ENCODE peak calls at places on chromosomes 6 and 20, in six cellular contexts. J, S, Y, R, O and X are unnamed samples.

GRCh38 chr6:1597121-1597744 is 12.5 kb upstream of the FOXC1 start:
- DNase-seq in Y (no peak), J (no peak), R (no peak), O (no peak), S (no peak), X (no peak)

GRCh38 chr20:47353697-47354387 is 2.7 kb downstream of the ZMYND8 start:
- DNase-seq in O (no peak), S (no peak), J (no peak), Y (no peak), R (no peak), X (no peak)

GRCh38 chr6:87151786-87152527 is 3.4 kb upstream of the ZNF292 start:
- DNase-seq in J (peak; percentile 31), R (no peak), Y (no peak), O (peak; percentile 68), S (no peak), X (peak; percentile 47)

GRCh38 chr6:90993771-90994170 is 406.9 kb upstream of the MAP3K7 start:
- DNase-seq in Y (no peak), J (no peak), S (peak; percentile 46), O (no peak), R (no peak), X (no peak)

GRCh38 chr6:16067568-16067967 is 61.3 kb upstream of the MYLIP start:
- DNase-seq in R (no peak), S (peak; percentile 66), J (no peak), Y (no peak), O (no peak), X (no peak)

GRCh38 chr20:46206025-46206424 is 87.9 kb downstream of the CD40 start:
- DNase-seq in S (peak; percentile 34), J (peak; percentile 28), O (no peak), R (peak; percentile 46), Y (no peak), X (peak; percentile 90)

GRCh38 chr20:39070484-39071231 is 108.5 kb downstream of the DHX35 start:
- DNase-seq in Y (no peak), S (peak; percentile 63), O (no peak), R (no peak), J (peak; percentile 56), X (no peak)

GRCh38 chr6:90274481-90275030 is 22.1 kb downstream of the BACH2 start:
- DNase-seq in R (no peak), S (no peak), Y (no peak), O (no peak), J (no peak), X (no peak)

GRCh38 chr20:483791-484644 is 21.7 kb upstream of the TBC1D20 start:
- DNase-seq in R (no peak), J (no peak), O (peak; percentile 63), Y (no peak), S (no peak), X (no peak)

GRCh38 chr6:137389150-137389664 is 105.0 kb downstream of the OLIG3 start:
- DNase-seq in R (no peak), O (no peak), S (peak; percentile 58), J (no peak), Y (no peak), X (peak; percentile 81)

GRCh38 chr20:22333885-22334545 is 250.4 kb downstream of the FOXA2 start:
- DNase-seq in R (no peak), O (peak; percentile 64), J (peak; percentile 47), S (peak; percentile 66), Y (peak; percentile 18), X (peak; percentile 50)

GRCh38 chr20:36435799-36436541 is 105.3 kb upstream of the MYL9 start:
- DNase-seq in J (peak; percentile 21), O (peak; percentile 71), Y (no peak), R (no peak), S (peak; percentile 66), X (peak; percentile 86)

GRCh38 chr6:154824076-154824475 is 90.9 kb downstream of the SCAF8 start:
- DNase-seq in O (no peak), R (no peak), S (no peak), J (no peak), Y (no peak), X (no peak)

GRCh38 chr6:158605266-158605878 is 39.2 kb downstream of the DYNLT1 start:
- DNase-seq in R (no peak), O (no peak), J (peak; percentile 77), Y (peak; percentile 30), S (peak; percentile 75), X (no peak)

GRCh38 chr20:53611449-53611894 is 17.8 kb upstream of the ZNF217 start:
- DNase-seq in S (peak; percentile 92), J (peak; percentile 99), O (peak; percentile 44), Y (no peak), R (peak; percentile 90), X (peak; percentile 59)

GRCh38 chr6:53568776-53569616 is 24.1 kb upstream of the GCLC start:
- DNase-seq in Y (no peak), J (no peak), R (no peak), O (no peak), S (peak; percentile 50), X (no peak)

GRCh38 chr20:45254867-45255266 is 503 bp upstream of the SLPI start:
- DNase-seq in R (peak; percentile 95), Y (no peak), J (peak; percentile 9), S (peak; percentile 93), O (peak; percentile 52), X (no peak)

GRCh38 chr6:137880633-137881521 is 13.8 kb downstream of the TNFAIP3 start:
- DNase-seq in R (no peak), O (no peak), J (no peak), S (no peak), Y (no peak), X (no peak)

GRCh38 chr6:6401401-6401800 is 80.9 kb upstream of the F13A1 start:
- DNase-seq in J (no peak), R (no peak), Y (no peak), O (no peak), S (no peak), X (no peak)

GRCh38 chr20:20513720-20514119 is 145.8 kb downstream of the INSM1 start:
- DNase-seq in O (no peak), S (no peak), J (no peak), R (no peak), Y (no peak), X (no peak)

GRCh38 chr6:11491998-11492397 is 45.6 kb upstream of the TMEM170B start:
- DNase-seq in R (no peak), S (no peak), J (no peak), Y (no peak), O (no peak), X (peak; percentile 56)

GRCh38 chr6:13331516-13332348 is 3.4 kb upstream of the TBC1D7 start:
- DNase-seq in J (peak; percentile 29), R (peak; percentile 74), S (peak; percentile 50), Y (peak; percentile 50), O (no peak), X (no peak)

GRCh38 chr6:109783245-109783990 is 92.3 kb downstream of the FIG4 start:
- DNase-seq in R (no peak), Y (no peak), O (no peak), J (peak; percentile 29), S (no peak), X (no peak)
- TF ChIP-seq CTCF in R (peak; percentile 20), Y (peak; percentile 16), O (peak; percentile 24), J (peak; percentile 38), S (peak; percentile 19), X (peak; percentile 65)

GRCh38 chr6:56814802-56815201 is 140.1 kb upstream of the BEND6 start:
- DNase-seq in R (no peak), J (no peak), S (no peak), Y (no peak), O (no peak), X (no peak)

GRCh38 chr6:56816393-56816792 is 138.5 kb upstream of the BEND6 start:
- DNase-seq in O (no peak), Y (no peak), S (no peak), R (no peak), J (no peak), X (no peak)

GRCh38 chr6:56814308-56814707 is 140.6 kb upstream of the BEND6 start:
- DNase-seq in R (no peak), J (no peak), S (no peak), Y (no peak), O (no peak), X (no peak)

GRCh38 chr6:56819604-56820003 is 135.3 kb upstream of the BEND6 start:
- DNase-seq in S (no peak), Y (no peak), R (no peak), O (no peak), J (no peak), X (no peak)

GRCh38 chr6:56815436-56815835 is 139.5 kb upstream of the BEND6 start:
- DNase-seq in Y (no peak), S (no peak), R (no peak), O (no peak), J (no peak), X (no peak)
- TF ChIP-seq CTCF in Y (no peak), S (no peak), R (no peak), O (no peak), J (no peak), X (no peak)

GRCh38 chr6:37303891-37304503 is 46.1 kb upstream of the TMEM217 start:
- DNase-seq in Y (no peak), R (peak; percentile 32), O (no peak), S (peak; percentile 59), J (peak; percentile 60), X (no peak)
- TF ChIP-seq CTCF in Y (peak; percentile 51), R (peak; percentile 64), O (peak; percentile 57), S (peak; percentile 62), J (peak; percentile 64), X (no peak)

GRCh38 chr6:124661231-124661630 is 301.0 kb upstream of the RNF217 start:
- DNase-seq in O (no peak), J (no peak), S (no peak), R (no peak), Y (no peak), X (no peak)

GRCh38 chr6:124655856-124656255 is 306.4 kb upstream of the RNF217 start:
- DNase-seq in Y (no peak), R (no peak), S (no peak), J (no peak), O (no peak), X (no peak)

GRCh38 chr6:124660185-124660584 is 302.1 kb upstream of the RNF217 start:
- DNase-seq in J (no peak), O (no peak), S (no peak), Y (no peak), R (no peak), X (no peak)

GRCh38 chr6:124658053-124658452 is 304.2 kb upstream of the RNF217 start:
- DNase-seq in O (no peak), J (no peak), R (no peak), Y (no peak), S (no peak), X (no peak)

GRCh38 chr6:124659427-124659826 is 302.8 kb upstream of the RNF217 start:
- DNase-seq in R (no peak), O (no peak), S (peak; percentile 12), J (no peak), Y (no peak), X (no peak)
- TF ChIP-seq CTCF in R (no peak), O (no peak), S (no peak), J (no peak), Y (peak; percentile 24), X (no peak)

GRCh38 chr20:61860588-61860987 is 205.1 kb downstream of the TAF4 start:
- DNase-seq in J (no peak), R (no peak), Y (no peak), S (no peak), O (no peak), X (no peak)
- TF ChIP-seq CTCF in J (no peak), R (no peak), Y (peak; percentile 2), S (no peak), O (no peak), X (no peak)